ENCODE peak calls at places on chromosome 1, in seven cellular contexts. One of them, this sample, is unnamed.

GRCh38 chr1:113662097-113662496 is 97.2 kb downstream of the PHTF1 start:
- DNase-seq in left ventricle myocardium inferior: no peak
- DNase-seq in thoracic aorta: no peak
- DNase-seq in neural progenitor cell: no peak
- DNase-seq in adrenal gland: no peak
- DNase-seq in tibial artery: no peak
- DNase-seq in GM06990: no peak
- DNase-seq in this sample: no peak

GRCh38 chr1:13228343-13228781 is 2.4 kb upstream of the PRAMEF18 start:
- DNase-seq in left ventricle myocardium inferior: no peak
- DNase-seq in thoracic aorta: no peak
- DNase-seq in neural progenitor cell: no peak
- DNase-seq in adrenal gland: no peak
- DNase-seq in tibial artery: no peak
- DNase-seq in GM06990: no peak
- DNase-seq in this sample: peak

GRCh38 chr1:93079685-93080141 is 630 bp downstream of the MTF2 start:
- DNase-seq in left ventricle myocardium inferior: no peak
- DNase-seq in thoracic aorta: no peak
- DNase-seq in neural progenitor cell: peak
- DNase-seq in adrenal gland: no peak
- DNase-seq in tibial artery: peak
- DNase-seq in GM06990: peak
- DNase-seq in this sample: peak

GRCh38 chr1:125065092-125065820 is 3880.5 kb downstream of the SRGAP2C start:
- DNase-seq in left ventricle myocardium inferior: no peak
- DNase-seq in thoracic aorta: no peak
- DNase-seq in neural progenitor cell: no peak
- DNase-seq in adrenal gland: no peak
- DNase-seq in tibial artery: peak
- DNase-seq in GM06990: no peak
- DNase-seq in this sample: no peak

GRCh38 chr1:85088408-85088784 is 40.1 kb upstream of the MCOLN3 start:
- DNase-seq in left ventricle myocardium inferior: no peak
- DNase-seq in thoracic aorta: no peak
- DNase-seq in neural progenitor cell: no peak
- DNase-seq in adrenal gland: no peak
- DNase-seq in tibial artery: no peak
- DNase-seq in GM06990: no peak
- DNase-seq in this sample: no peak

GRCh38 chr1:162682013-162682419 is 49.8 kb downstream of the DDR2 start:
- DNase-seq in left ventricle myocardium inferior: no peak
- DNase-seq in thoracic aorta: no peak
- DNase-seq in neural progenitor cell: no peak
- DNase-seq in adrenal gland: no peak
- DNase-seq in tibial artery: no peak
- DNase-seq in GM06990: no peak
- DNase-seq in this sample: no peak

GRCh38 chr1:204232530-204232929 is 18.7 kb upstream of the GOLT1A start:
- DNase-seq in left ventricle myocardium inferior: no peak
- DNase-seq in thoracic aorta: no peak
- DNase-seq in neural progenitor cell: no peak
- DNase-seq in adrenal gland: no peak
- DNase-seq in tibial artery: no peak
- DNase-seq in GM06990: no peak
- DNase-seq in this sample: no peak

GRCh38 chr1:202654079-202654478 is 56.2 kb downstream of the SYT2 start:
- DNase-seq in left ventricle myocardium inferior: no peak
- DNase-seq in thoracic aorta: no peak
- DNase-seq in neural progenitor cell: no peak
- DNase-seq in adrenal gland: no peak
- DNase-seq in tibial artery: no peak
- DNase-seq in GM06990: no peak
- DNase-seq in this sample: no peak

GRCh38 chr1:5874416-5875110 is 117.7 kb downstream of the NPHP4 start:
- DNase-seq in left ventricle myocardium inferior: no peak
- DNase-seq in thoracic aorta: no peak
- DNase-seq in neural progenitor cell: no peak
- DNase-seq in adrenal gland: no peak
- DNase-seq in tibial artery: no peak
- DNase-seq in GM06990: no peak
- DNase-seq in this sample: no peak

GRCh38 chr1:24417681-24418080 is 2.1 kb downstream of the NIPAL3 start:
- DNase-seq in left ventricle myocardium inferior: no peak
- DNase-seq in thoracic aorta: no peak
- DNase-seq in neural progenitor cell: no peak
- DNase-seq in adrenal gland: no peak
- DNase-seq in tibial artery: no peak
- DNase-seq in GM06990: no peak
- DNase-seq in this sample: no peak
- H3K4me3 ChIP-seq in left ventricle myocardium inferior: no peak
- H3K4me3 ChIP-seq in thoracic aorta: no peak
- H3K4me3 ChIP-seq in neural progenitor cell: no peak
- H3K4me3 ChIP-seq in adrenal gland: no peak
- H3K4me3 ChIP-seq in tibial artery: no peak
- H3K4me3 ChIP-seq in GM06990: no peak
- H3K4me3 ChIP-seq in this sample: no peak

GRCh38 chr1:229558460-229559335 is at the start of gene ABCB10:
- DNase-seq in left ventricle myocardium inferior: peak
- DNase-seq in thoracic aorta: peak
- DNase-seq in neural progenitor cell: peak
- DNase-seq in adrenal gland: peak
- DNase-seq in tibial artery: peak
- DNase-seq in GM06990: peak
- DNase-seq in this sample: peak

GRCh38 chr1:229556551-229556950 is 2.0 kb downstream of the ABCB10 start:
- DNase-seq in left ventricle myocardium inferior: no peak
- DNase-seq in thoracic aorta: no peak
- DNase-seq in neural progenitor cell: no peak
- DNase-seq in adrenal gland: peak
- DNase-seq in tibial artery: no peak
- DNase-seq in GM06990: no peak
- DNase-seq in this sample: no peak

GRCh38 chr1:229557214-229557850 is 1.2 kb downstream of the ABCB10 start:
- DNase-seq in left ventricle myocardium inferior: no peak
- DNase-seq in thoracic aorta: no peak
- DNase-seq in neural progenitor cell: no peak
- DNase-seq in adrenal gland: peak
- DNase-seq in tibial artery: no peak
- DNase-seq in GM06990: no peak
- DNase-seq in this sample: peak

GRCh38 chr1:229554886-229555621 is 3.5 kb downstream of the ABCB10 start:
- DNase-seq in left ventricle myocardium inferior: no peak
- DNase-seq in thoracic aorta: no peak
- DNase-seq in neural progenitor cell: no peak
- DNase-seq in adrenal gland: peak
- DNase-seq in tibial artery: no peak
- DNase-seq in GM06990: no peak
- DNase-seq in this sample: no peak

GRCh38 chr1:229557913-229558414 is 543 bp downstream of the ABCB10 start:
- DNase-seq in left ventricle myocardium inferior: peak
- DNase-seq in thoracic aorta: no peak
- DNase-seq in neural progenitor cell: peak
- DNase-seq in adrenal gland: peak
- DNase-seq in tibial artery: peak
- DNase-seq in GM06990: peak
- DNase-seq in this sample: peak
- TF ChIP-seq CTCF in left ventricle myocardium inferior: no peak
- TF ChIP-seq CTCF in thoracic aorta: no peak
- TF ChIP-seq CTCF in neural progenitor cell: no peak
- TF ChIP-seq CTCF in adrenal gland: no peak
- TF ChIP-seq CTCF in tibial artery: no peak
- TF ChIP-seq CTCF in GM06990: peak
- TF ChIP-seq CTCF in this sample: peak

GRCh38 chr1:77282866-77283539 is 1.2 kb downstream of the AK5 start:
- DNase-seq in left ventricle myocardium inferior: no peak
- DNase-seq in thoracic aorta: no peak
- DNase-seq in neural progenitor cell: peak
- DNase-seq in adrenal gland: no peak
- DNase-seq in tibial artery: no peak
- DNase-seq in GM06990: no peak
- DNase-seq in this sample: no peak
- H3K4me3 ChIP-seq in left ventricle myocardium inferior: peak
- H3K4me3 ChIP-seq in thoracic aorta: peak
- H3K4me3 ChIP-seq in neural progenitor cell: peak
- H3K4me3 ChIP-seq in adrenal gland: peak
- H3K4me3 ChIP-seq in tibial artery: peak
- H3K4me3 ChIP-seq in GM06990: peak
- H3K4me3 ChIP-seq in this sample: no peak

GRCh38 chr1:43503534-43503933 is 27.1 kb upstream of the PTPRF start:
- DNase-seq in left ventricle myocardium inferior: no peak
- DNase-seq in thoracic aorta: no peak
- DNase-seq in neural progenitor cell: no peak
- DNase-seq in adrenal gland: no peak
- DNase-seq in tibial artery: no peak
- DNase-seq in GM06990: no peak
- DNase-seq in this sample: no peak
- TF ChIP-seq CTCF in left ventricle myocardium inferior: no peak
- TF ChIP-seq CTCF in thoracic aorta: no peak
- TF ChIP-seq CTCF in neural progenitor cell: no peak
- TF ChIP-seq CTCF in adrenal gland: no peak
- TF ChIP-seq CTCF in tibial artery: no peak
- TF ChIP-seq CTCF in GM06990: no peak
- TF ChIP-seq CTCF in this sample: no peak

DNA sequence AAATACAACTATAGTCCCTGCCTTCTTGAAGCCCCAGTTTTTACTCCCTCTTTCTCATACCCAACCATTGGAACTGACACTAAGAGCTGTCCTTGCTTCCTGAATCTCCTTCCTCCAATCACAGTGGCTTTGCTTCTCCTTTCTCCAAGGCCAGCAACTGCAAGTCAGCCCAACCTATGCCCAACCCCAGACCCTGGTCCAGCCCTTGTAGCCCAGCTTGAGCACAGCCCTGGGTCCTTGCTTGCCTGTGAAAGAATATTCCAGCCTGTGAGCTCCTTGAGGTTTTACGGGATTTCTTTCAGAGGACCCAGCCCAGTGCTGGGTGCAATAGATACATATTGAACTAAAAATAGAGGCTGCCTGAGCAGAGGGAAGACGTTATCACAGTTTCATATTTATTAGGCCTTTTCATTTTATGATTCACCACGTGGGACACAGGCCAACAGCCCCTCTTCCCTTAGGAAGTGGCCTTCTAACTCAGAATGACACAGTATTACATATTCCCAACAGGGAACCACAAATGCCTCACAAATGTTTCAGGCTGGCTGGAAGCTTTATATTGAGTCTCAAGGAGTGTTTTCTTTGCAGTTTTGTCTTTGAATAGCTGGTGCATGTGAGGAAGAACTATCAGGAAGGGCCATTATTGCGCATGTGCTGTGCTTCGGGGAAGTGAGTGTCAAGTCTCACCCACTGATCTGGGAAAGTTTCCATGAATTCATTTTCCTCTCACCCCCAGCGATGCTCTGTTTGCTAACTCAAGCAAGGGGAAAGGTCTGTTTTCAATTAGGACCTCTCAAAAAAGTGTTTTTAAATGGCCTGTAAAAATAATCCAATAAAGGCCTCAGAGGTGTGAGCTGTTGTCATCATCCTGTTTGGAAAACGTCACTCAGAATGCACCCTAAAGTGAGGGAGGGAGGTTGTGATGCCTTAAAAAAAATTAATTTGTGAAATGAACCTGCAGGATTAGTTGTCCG is 92.3 kb upstream of the NFIA start:
- DNase-seq in left ventricle myocardium inferior: peak
- DNase-seq in thoracic aorta: peak
- DNase-seq in neural progenitor cell: no peak
- DNase-seq in adrenal gland: peak
- DNase-seq in tibial artery: no peak
- DNase-seq in GM06990: no peak
- DNase-seq in this sample: no peak
- H3K4me3 ChIP-seq in left ventricle myocardium inferior: no peak
- H3K4me3 ChIP-seq in thoracic aorta: no peak
- H3K4me3 ChIP-seq in neural progenitor cell: no peak
- H3K4me3 ChIP-seq in adrenal gland: peak
- H3K4me3 ChIP-seq in tibial artery: no peak
- H3K4me3 ChIP-seq in GM06990: no peak
- H3K4me3 ChIP-seq in this sample: no peak

GRCh38 chr1:16072616-16073484 is 601 bp downstream of the FAM131C start:
- DNase-seq in left ventricle myocardium inferior: no peak
- DNase-seq in thoracic aorta: no peak
- DNase-seq in neural progenitor cell: peak
- DNase-seq in adrenal gland: peak
- DNase-seq in tibial artery: no peak
- DNase-seq in GM06990: no peak
- DNase-seq in this sample: no peak
- TF ChIP-seq CTCF in left ventricle myocardium inferior: no peak
- TF ChIP-seq CTCF in thoracic aorta: no peak
- TF ChIP-seq CTCF in neural progenitor cell: no peak
- TF ChIP-seq CTCF in adrenal gland: no peak
- TF ChIP-seq CTCF in tibial artery: no peak
- TF ChIP-seq CTCF in GM06990: no peak
- TF ChIP-seq CTCF in this sample: no peak

GRCh38 chr1:56575865-56576264 is 3.5 kb downstream of the PLPP3 start:
- DNase-seq in left ventricle myocardium inferior: no peak
- DNase-seq in thoracic aorta: no peak
- DNase-seq in neural progenitor cell: no peak
- DNase-seq in adrenal gland: no peak
- DNase-seq in tibial artery: no peak
- DNase-seq in GM06990: no peak
- DNase-seq in this sample: no peak
- H3K4me3 ChIP-seq in left ventricle myocardium inferior: peak
- H3K4me3 ChIP-seq in thoracic aorta: peak
- H3K4me3 ChIP-seq in neural progenitor cell: peak
- H3K4me3 ChIP-seq in adrenal gland: peak
- H3K4me3 ChIP-seq in tibial artery: peak
- H3K4me3 ChIP-seq in GM06990: no peak
- H3K4me3 ChIP-seq in this sample: no peak